ENCODE peak calls at places on chromosomes 1 and 21, in seven cellular contexts. C, L, M, V, S, R and T are unnamed samples.

GRCh38 chr1:106619080-106619826 is 437.2 kb upstream of the PRMT6 start:
- DNase-seq in C (no peak), L (no peak), M (no peak), V (no peak), S (no peak), R (no peak), T (peak; percentile 54)

GRCh38 chr1:229751629-229752028 is 125.6 kb downstream of the URB2 start:
- DNase-seq in C (no peak), L (no peak), M (no peak), V (no peak), S (no peak), R (no peak), T (no peak)

GRCh38 chr1:241924080-241924808 is 33.3 kb upstream of the BECN2 start:
- DNase-seq in C (no peak), L (peak; percentile 35), M (no peak), V (no peak), S (no peak), R (no peak), T (no peak)

GRCh38 chr1:225882699-225883615 is 777 bp upstream of the TMEM63A start:
- DNase-seq in C (peak; percentile 73), L (peak; percentile 80), M (peak; percentile 59), V (peak; percentile 24), S (peak; percentile 65), R (peak; percentile 38), T (peak; percentile 54)

GRCh38 chr1:2481885-2482284 is 5.8 kb downstream of the PLCH2 start:
- DNase-seq in C (peak; percentile 43), L (no peak), M (peak; percentile 37), V (no peak), S (no peak), R (no peak), T (no peak)

GRCh38 chr1:7953850-7954609 is 7.5 kb upstream of the PARK7 start:
- DNase-seq in C (peak; percentile 96), L (peak; percentile 97), M (no peak), V (peak; percentile 91), S (no peak), R (peak; percentile 97), T (peak; percentile 97)

GRCh38 chr1:58971629-58972140 is 187.8 kb upstream of the JUN start:
- DNase-seq in C (peak; percentile 32), L (no peak), M (no peak), V (no peak), S (peak; percentile 86), R (peak; percentile 97), T (peak; percentile 56)

GRCh38 chr1:229027622-229028182 is 243.2 kb upstream of the RAB4A start:
- DNase-seq in C (no peak), L (peak; percentile 61), M (peak; percentile 20), V (no peak), S (peak; percentile 59), R (peak; percentile 37), T (no peak)

GRCh38 chr1:243882276-243882675 is 32.2 kb upstream of the AKT3 start:
- DNase-seq in C (no peak), L (no peak), M (peak; percentile 34), V (no peak), S (no peak), R (no peak), T (no peak)

GRCh38 chr1:235315735-235316134 is 12.2 kb downstream of the ARID4B start:
- DNase-seq in C (no peak), L (no peak), M (no peak), V (no peak), S (no peak), R (no peak), T (no peak)

GRCh38 chr1:149962039-149962647 is 25.5 kb upstream of the MTMR11 start:
- DNase-seq in C (peak; percentile 63), L (no peak), M (peak; percentile 89), V (peak; percentile 64), S (peak; percentile 81), R (peak; percentile 56), T (peak; percentile 40)

GRCh38 chr21:41888749-41889376 is 9.7 kb upstream of the PRDM15 start:
- DNase-seq in C (no peak), L (no peak), M (no peak), V (no peak), S (no peak), R (no peak), T (no peak)

GRCh38 chr1:43868741-43869067 is 64.9 kb upstream of the ARTN start:
- DNase-seq in C (no peak), L (no peak), M (no peak), V (no peak), S (peak; percentile 62), R (no peak), T (no peak)

GRCh38 chr1:208170252-208170651 is 73.9 kb downstream of the PLXNA2 start:
- DNase-seq in C (peak; percentile 59), L (no peak), M (no peak), V (no peak), S (no peak), R (no peak), T (no peak)

GRCh38 chr1:115782571-115783281 is 14.2 kb upstream of the CASQ2 start:
- DNase-seq in C (no peak), L (no peak), M (peak; percentile 93), V (no peak), S (peak; percentile 85), R (no peak), T (no peak)

GRCh38 chr1:29096255-29096896 is 27.3 kb downstream of the TMEM200B start:
- DNase-seq in C (no peak), L (no peak), M (peak; percentile 14), V (no peak), S (no peak), R (no peak), T (no peak)

GRCh38 chr1:29094433-29094832 is 29.3 kb downstream of the TMEM200B start:
- DNase-seq in C (no peak), L (no peak), M (peak; percentile 64), V (no peak), S (no peak), R (no peak), T (no peak)

GRCh38 chr1:29100487-29100886 is 23.2 kb downstream of the TMEM200B start:
- DNase-seq in C (no peak), L (no peak), M (no peak), V (no peak), S (no peak), R (no peak), T (no peak)

GRCh38 chr1:29094954-29095353 is 28.7 kb downstream of the TMEM200B start:
- DNase-seq in C (no peak), L (no peak), M (peak; percentile 51), V (no peak), S (no peak), R (no peak), T (no peak)

DNA sequence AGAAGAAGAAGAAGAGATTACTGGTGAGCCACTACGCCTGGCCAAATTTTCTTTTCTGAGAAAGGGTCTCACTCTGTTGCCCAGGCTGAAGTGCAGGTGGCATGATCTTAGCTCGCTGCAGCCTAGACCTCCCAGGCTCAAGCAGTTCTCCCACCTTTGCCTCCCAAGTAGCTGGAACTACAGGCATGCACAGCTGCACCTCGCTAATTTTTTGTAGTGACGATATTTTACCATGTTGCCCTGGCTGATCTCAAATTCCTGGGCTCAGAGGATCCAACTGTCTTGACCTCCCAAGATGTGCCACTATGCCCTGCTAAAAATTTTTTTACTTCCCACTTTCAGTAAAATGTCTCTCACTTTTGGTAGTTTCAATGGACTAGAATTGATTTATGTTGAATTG is 24.4 kb downstream of the TMEM200B start:
- DNase-seq in C (no peak), L (no peak), M (no peak), V (no peak), S (no peak), R (no peak), T (no peak)
- H3K36me3 ChIP-seq in C (peaks cover 35% of the 10 kb centered on the region), L (no peaks in the 10 kb centered on the region), M (no peaks in the 10 kb centered on the region), V (no peaks in the 10 kb centered on the region), S (no peaks in the 10 kb centered on the region), R (no peaks in the 10 kb centered on the region), T (no peaks in the 10 kb centered on the region)

GRCh38 chr1:193437785-193438184 is 251.4 kb upstream of the B3GALT2 start:
- DNase-seq in C (no peak), L (no peak), M (no peak), V (no peak), S (no peak), R (no peak), T (no peak)

GRCh38 chr1:193438312-193438711 is 251.9 kb upstream of the B3GALT2 start:
- DNase-seq in C (no peak), L (no peak), M (no peak), V (no peak), S (no peak), R (no peak), T (no peak)

GRCh38 chr1:193433599-193433998 is 247.2 kb upstream of the B3GALT2 start:
- DNase-seq in C (no peak), L (no peak), M (no peak), V (no peak), S (no peak), R (no peak), T (no peak)

GRCh38 chr1:193434319-193434718 is 247.9 kb upstream of the B3GALT2 start:
- DNase-seq in C (no peak), L (no peak), M (no peak), V (no peak), S (no peak), R (no peak), T (no peak)

DNA sequence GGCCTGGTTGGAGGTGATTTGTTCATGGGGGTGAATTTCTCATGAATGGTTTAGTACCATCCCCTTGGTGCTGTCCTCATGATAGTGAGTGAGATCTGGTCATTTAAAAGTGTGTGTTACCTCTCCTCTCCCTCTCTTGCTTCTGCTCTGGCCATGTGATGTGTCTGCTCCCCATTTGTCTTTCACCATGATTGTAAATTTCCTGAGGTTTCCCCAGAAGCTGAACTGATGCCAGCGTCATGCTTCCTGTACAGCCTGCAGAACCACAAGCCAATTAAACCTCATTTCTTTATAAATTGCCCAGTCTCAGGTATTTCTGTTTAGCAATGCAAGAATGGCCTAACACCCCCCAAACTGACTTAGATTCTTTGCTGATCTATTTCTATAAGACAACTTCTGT is 249.4 kb upstream of the B3GALT2 start:
- DNase-seq in C (no peak), L (no peak), M (no peak), V (no peak), S (no peak), R (no peak), T (no peak)
- H3K4me1 ChIP-seq in C (no peaks in the 10 kb centered on the region), L (no peaks in the 10 kb centered on the region), M (peaks cover 7% of the 10 kb centered on the region), V (no peaks in the 10 kb centered on the region), S (no peaks in the 10 kb centered on the region), R (no peaks in the 10 kb centered on the region), T (no peaks in the 10 kb centered on the region)

GRCh38 chr1:246152986-246153431 is 354.1 kb downstream of the SMYD3 start:
- DNase-seq in C (no peak), L (no peak), M (no peak), V (no peak), S (no peak), R (no peak), T (no peak)

GRCh38 chr1:246155923-246156322 is 351.2 kb downstream of the SMYD3 start:
- DNase-seq in C (no peak), L (no peak), M (peak; percentile 76), V (no peak), S (no peak), R (no peak), T (no peak)

GRCh38 chr1:246149543-246149942 is 357.5 kb downstream of the SMYD3 start:
- DNase-seq in C (no peak), L (no peak), M (no peak), V (no peak), S (no peak), R (no peak), T (no peak)

GRCh38 chr1:246153796-246154212 is 353.3 kb downstream of the SMYD3 start:
- DNase-seq in C (no peak), L (no peak), M (peak; percentile 39), V (no peak), S (no peak), R (no peak), T (no peak)

GRCh38 chr1:246151796-246152434 is 355.2 kb downstream of the SMYD3 start:
- DNase-seq in C (no peak), L (no peak), M (no peak), V (no peak), S (no peak), R (no peak), T (no peak)
- H3K36me3 ChIP-seq in C (peaks cover 8% of the 10 kb centered on the region), L (no peaks in the 10 kb centered on the region), M (peaks cover 3% of the 10 kb centered on the region), V (no peaks in the 10 kb centered on the region), S (no peaks in the 10 kb centered on the region), R (no peaks in the 10 kb centered on the region), T (no peaks in the 10 kb centered on the region)

GRCh38 chr1:227749916-227750710 is 14.9 kb downstream of the SNAP47 start:
- DNase-seq in C (no peak), L (no peak), M (no peak), V (no peak), S (no peak), R (peak; percentile 36), T (no peak)
- H3K4me1 ChIP-seq in C (peaks cover 21% of the 10 kb centered on the region), L (peaks cover 52% of the 10 kb centered on the region), M (peaks cover 14% of the 10 kb centered on the region), V (no peaks in the 10 kb centered on the region), S (no peaks in the 10 kb centered on the region), R (peaks cover 35% of the 10 kb centered on the region), T (peaks cover 3% of the 10 kb centered on the region)